ENCODE peak calls at places on chromosomes 2 and 18, in nine cellular contexts. R, B, A, E, K, S, T, I and U are unnamed samples.

GRCh38 chr2:82993631-82994030 is 1465.4 kb downstream of the SUCLG1 start:
- DNase-seq in R (no peak), B (no peak), A (no peak), E (no peak), K (peak; percentile 18), S (no peak), T (no peak), I (no peak), U (no peak)

GRCh38 chr2:64769392-64770044 is 115.8 kb upstream of the SERTAD2 start:
- DNase-seq in R (no peak), B (no peak), A (no peak), E (no peak), K (no peak), S (no peak), T (peak; percentile 61), I (no peak), U (no peak)

GRCh38 chr2:127439343-127439742 is 21.1 kb downstream of the PROC start:
- DNase-seq in R (no peak), B (no peak), A (no peak), E (no peak), K (no peak), S (no peak), T (no peak), I (peak; percentile 22), U (no peak)

GRCh38 chr2:70125498-70125898 is 38.2 kb downstream of the PCBP1 start:
- DNase-seq in R (no peak), B (no peak), A (no peak), E (no peak), K (no peak), S (no peak), T (no peak), I (no peak), U (no peak)

GRCh38 chr18:48887905-48888531 is 62.7 kb downstream of the SMAD7 start:
- DNase-seq in R (no peak), B (peak; percentile 42), A (no peak), E (no peak), K (no peak), S (no peak), T (peak; percentile 24), I (no peak), U (no peak)

GRCh38 chr2:217383620-217384019 is 523.8 kb upstream of the TNP1 start:
- DNase-seq in R (no peak), B (no peak), A (peak; percentile 91), E (no peak), K (no peak), S (no peak), T (no peak), I (no peak), U (no peak)

GRCh38 chr2:121128741-121129659 is 156.0 kb downstream of the TFCP2L1 start:
- DNase-seq in R (peak; percentile 71), B (peak; percentile 25), A (peak; percentile 17), E (peak; percentile 21), K (peak; percentile 48), S (peak; percentile 28), T (peak; percentile 85), I (peak; percentile 78), U (no peak)

GRCh38 chr18:23721711-23722479 is 32.6 kb downstream of the LAMA3 start:
- DNase-seq in R (no peak), B (no peak), A (no peak), E (peak; percentile 30), K (no peak), S (no peak), T (no peak), I (no peak), U (no peak)

GRCh38 chr18:8264861-8265411 is 344.3 kb upstream of the RAB12 start:
- DNase-seq in R (no peak), B (no peak), A (peak; percentile 60), E (no peak), K (no peak), S (no peak), T (no peak), I (no peak), U (no peak)

GRCh38 chr2:236168110-236169067 is at the start of gene GBX2:
- DNase-seq in R (no peak), B (no peak), A (peak; percentile 19), E (peak; percentile 52), K (peak; percentile 80), S (no peak), T (peak; percentile 72), I (peak; percentile 87), U (no peak)

GRCh38 chr18:44309185-44309584 is 371.5 kb upstream of the SETBP1 start:
- DNase-seq in R (no peak), B (no peak), A (peak; percentile 28), E (no peak), K (no peak), S (no peak), T (no peak), I (no peak), U (no peak)

GRCh38 chr2:180322781-180323180 is 315.7 kb upstream of the CWC22 start:
- DNase-seq in R (no peak), B (no peak), A (peak; percentile 9), E (no peak), K (no peak), S (no peak), T (no peak), I (no peak), U (no peak)

GRCh38 chr2:225340923-225341322 is 58.6 kb upstream of the NYAP2 start:
- DNase-seq in R (no peak), B (no peak), A (no peak), E (no peak), K (no peak), S (no peak), T (no peak), I (no peak), U (no peak)

GRCh38 chr2:158205215-158205614 is 103.5 kb downstream of the UPP2 start:
- DNase-seq in R (no peak), B (no peak), A (no peak), E (peak; percentile 1), K (no peak), S (no peak), T (no peak), I (no peak), U (no peak)

GRCh38 chr2:25215232-25215631 is 46.9 kb upstream of the POMC start:
- DNase-seq in R (no peak), B (no peak), A (no peak), E (no peak), K (no peak), S (no peak), T (no peak), I (no peak), U (no peak)

GRCh38 chr2:11022874-11023273 is 111.1 kb downstream of the KCNF1 start:
- DNase-seq in R (no peak), B (no peak), A (no peak), E (no peak), K (peak; percentile 41), S (no peak), T (no peak), I (peak; percentile 40), U (no peak)

GRCh38 chr2:98816281-98816680 is 85.3 kb upstream of the MGAT4A start:
- DNase-seq in R (no peak), B (no peak), A (no peak), E (no peak), K (no peak), S (no peak), T (no peak), I (no peak), U (no peak)

GRCh38 chr18:8744038-8744437 is 38.7 kb downstream of the MTCL1 start:
- DNase-seq in R (no peak), B (no peak), A (no peak), E (no peak), K (no peak), S (no peak), T (no peak), I (no peak), U (no peak)

GRCh38 chr18:76834379-76834778 is 12.0 kb downstream of the ZNF236 start:
- DNase-seq in R (no peak), B (no peak), A (no peak), E (no peak), K (no peak), S (no peak), T (no peak), I (no peak), U (no peak)

GRCh38 chr2:176518823-176519222 is 249.6 kb downstream of the MTX2 start:
- DNase-seq in R (no peak), B (peak; percentile 21), A (no peak), E (no peak), K (no peak), S (no peak), T (no peak), I (peak; percentile 46), U (no peak)

GRCh38 chr18:74342416-74343043 is 26.9 kb downstream of the C18orf63 start:
- DNase-seq in R (no peak), B (peak; percentile 32), A (peak; percentile 85), E (peak; percentile 44), K (peak; percentile 51), S (no peak), T (no peak), I (no peak), U (no peak)

GRCh38 chr18:35406666-35407065 is 29.5 kb upstream of the ZNF396 start:
- DNase-seq in R (no peak), B (no peak), A (no peak), E (no peak), K (no peak), S (no peak), T (no peak), I (no peak), U (no peak)

GRCh38 chr2:70616168-70616694 is 62.6 kb upstream of the TGFA start:
- DNase-seq in R (peak; percentile 35), B (no peak), A (no peak), E (no peak), K (no peak), S (no peak), T (peak; percentile 55), I (no peak), U (no peak)

GRCh38 chr2:37633838-37634237 is 37.6 kb downstream of the CDC42EP3 start:
- DNase-seq in R (no peak), B (no peak), A (no peak), E (no peak), K (no peak), S (no peak), T (no peak), I (no peak), U (no peak)
- TF ChIP-seq CTCF in R (no peak), B (no peak), A (no peak), E (no peak), K (no peak), S (no peak), T (no peak), I (no peak), U (no peak)

GRCh38 chr2:209936106-209936663 is 66.3 kb upstream of the RPE start:
- DNase-seq in R (no peak), B (no peak), A (peak; percentile 43), E (no peak), K (no peak), S (no peak), T (no peak), I (no peak), U (no peak)
- H3K27ac ChIP-seq in R (no peak overlapping the region), B (no peak overlapping the region), A (no peak overlapping the region), E (no peak overlapping the region), K (no peak overlapping the region), S (no peak overlapping the region), T (no peak overlapping the region), I (no peak overlapping the region), U (no peak overlapping the region)

GRCh38 chr18:58140366-58141325 is 96.6 kb downstream of the NEDD4L start:
- DNase-seq in R (no peak), B (no peak), A (no peak), E (no peak), K (no peak), S (no peak), T (no peak), I (no peak), U (no peak)
- TF ChIP-seq CTCF in R (no peak), B (no peak), A (no peak), E (no peak), K (no peak), S (no peak), T (no peak), I (no peak), U (no peak)

GRCh38 chr2:238431431-238431830 is 4.7 kb downstream of the ASB1 start:
- DNase-seq in R (no peak), B (no peak), A (no peak), E (no peak), K (no peak), S (no peak), T (no peak), I (no peak), U (no peak)
- H3K27ac ChIP-seq in R (no peak overlapping the region), B (no peak overlapping the region), A (peak overlapping the region; percentile 45), E (peak overlapping the region; percentile 9), K (no peak overlapping the region), S (no peak overlapping the region), T (no peak overlapping the region), I (no peak overlapping the region), U (no peak overlapping the region)